ENCODE peak calls at places on chromosomes 11 and 22, in four cellular contexts. U is substantia nigra, V is NCI-H524 treated with DMSO at 0.1 percent for 48 hours, D is left colon. Z is an unnamed sample.

GRCh38 chr11:40445391-40445790 is 1014.1 kb downstream of the LRRC4C start:
- DNase-seq in U (no peak), V (no peak), D (no peak), Z (no peak)

GRCh38 chr22:50607366-50608020 is 6.9 kb downstream of the MAPK8IP2 start:
- DNase-seq in D (no peak), U (no peak), V (no peak), Z (no peak)

GRCh38 chr11:2385156-2386151 is 8.3 kb downstream of the CD81 start:
- DNase-seq in D (no peak), U (no peak), V (no peak), Z (no peak)

GRCh38 chr11:129896062-129896461 is 684 bp upstream of the NFRKB start:
- DNase-seq in D (no peak), U (no peak), V (no peak), Z (no peak)

GRCh38 chr22:23357028-23357427 is 176.7 kb downstream of the BCR start:
- DNase-seq in V (no peak), U (no peak), D (no peak), Z (no peak)

GRCh38 chr11:26992031-26992541 is 1.8 kb upstream of the FIBIN start:
- DNase-seq in U (no peak), V (no peak), D (no peak), Z (no peak)

GRCh38 chr22:50702821-50703725 is 30.4 kb downstream of the SHANK3 start:
- DNase-seq in V (no peak), U (no peak), D (no peak), Z (no peak)

GRCh38 chr11:2533642-2534115 is 88.9 kb downstream of the KCNQ1 start:
- DNase-seq in D (peak), U (no peak), V (no peak), Z (no peak)

GRCh38 chr11:66859686-66860448 is 3.0 kb downstream of the LRFN4 start:
- DNase-seq in V (no peak), U (no peak), D (peak), Z (no peak)

GRCh38 chr11:43925932-43926505 is 16.4 kb upstream of the C11orf96 start:
- DNase-seq in V (peak), D (no peak), U (no peak), Z (no peak)

GRCh38 chr22:26648011-26648497 is 9.3 kb upstream of the MIAT start:
- DNase-seq in D (no peak), V (peak), U (no peak), Z (no peak)

GRCh38 chr11:64352099-64353005 is 6.6 kb upstream of the RPS6KA4 start:
- DNase-seq in V (no peak), D (no peak), U (no peak), Z (no peak)

GRCh38 chr22:44291265-44292006 is 21.3 kb downstream of the SHISAL1 start:
- DNase-seq in U (no peak), D (no peak), V (no peak), Z (no peak)

GRCh38 chr11:11148104-11148509 is 204.9 kb downstream of the CSNK2A3 start:
- DNase-seq in V (no peak), D (peak), U (no peak), Z (peak)

GRCh38 chr11:18171377-18172000 is 1.1 kb upstream of the MRGPRX4 start:
- DNase-seq in U (no peak), V (no peak), D (no peak), Z (no peak)